ENCODE peak calls at places on chromosomes 13 and 19, in four cellular contexts. W is retinal pigment epithelial cell, R is fibroblast of lung, F is GM12865. C is an unnamed sample.

GRCh38 chr19:38399081-38399480 is 3.8 kb upstream of the FAM98C start:
- DNase-seq in W (no peak), R (no peak), F (no peak), C (no peak)

GRCh38 chr19:44988896-44989563 is 12.2 kb upstream of the RELB start:
- DNase-seq in W (no peak), R (peak), F (peak), C (peak)

GRCh38 chr13:33110713-33111413 is 94.6 kb downstream of the KL start:
- DNase-seq in W (no peak), R (peak), F (peak), C (no peak)

GRCh38 chr19:50745221-50745620 is 22.1 kb downstream of the CLEC11A start:
- DNase-seq in W (no peak), R (no peak), F (no peak), C (no peak)

GRCh38 chr19:36106991-36107390 is 4.0 kb upstream of the OVOL3 start:
- DNase-seq in W (no peak), R (no peak), F (no peak), C (no peak)

GRCh38 chr13:98290261-98290660 is 113.2 kb upstream of the RNF113B start:
- DNase-seq in W (no peak), R (no peak), F (no peak), C (no peak)

GRCh38 chr13:23384111-23384510 is 49.4 kb downstream of the SACS start:
- DNase-seq in W (no peak), R (no peak), F (peak), C (peak)

GRCh38 chr19:2087621-2088100 is 8.5 kb downstream of the MOB3A start:
- DNase-seq in W (no peak), R (no peak), F (peak), C (no peak)

GRCh38 chr19:2648099-2648498 is 54.4 kb downstream of the GNG7 start:
- DNase-seq in W (no peak), R (no peak), F (no peak), C (no peak)

GRCh38 chr19:3028305-3029069 is 593 bp downstream of the TLE2 start:
- DNase-seq in W (no peak), R (no peak), F (no peak), C (no peak)

GRCh38 chr13:21974741-21975140 is 303.9 kb downstream of the FGF9 start:
- DNase-seq in W (no peak), R (no peak), F (no peak), C (no peak)

GRCh38 chr19:17470204-17470841 is at the start of gene SLC27A1:
- DNase-seq in W (peak), R (peak), F (peak), C (peak)

GRCh38 chr19:14478113-14478545 is 3.0 kb upstream of the PTGER1 start:
- DNase-seq in W (no peak), R (no peak), F (no peak), C (no peak)

GRCh38 chr19:56217039-56217949 is 15.2 kb downstream of the ZSCAN5C start:
- DNase-seq in W (no peak), R (peak), F (no peak), C (peak)

GRCh38 chr19:11166281-11167142 is 10.9 kb upstream of the SPC24 start:
- DNase-seq in W (no peak), R (peak), F (no peak), C (no peak)

GRCh38 chr13:50732712-50733111 is 110.8 kb downstream of the DLEU7 start:
- DNase-seq in W (no peak), R (peak), F (no peak), C (peak)

GRCh38 chr19:44585371-44586141 is 27.8 kb upstream of the IGSF23 start:
- DNase-seq in W (no peak), R (peak), F (no peak), C (peak)

GRCh38 chr13:111404746-111405145 is 84.3 kb downstream of the TEX29 start:
- DNase-seq in W (no peak), R (no peak), F (no peak), C (no peak)

GRCh38 chr13:113670541-113670940 is 3.5 kb downstream of the GRK1 start:
- DNase-seq in W (no peak), R (no peak), F (no peak), C (no peak)

GRCh38 chr13:50320297-50320862 is 305.1 kb downstream of the KCNRG start:
- DNase-seq in W (peak), R (peak), F (no peak), C (peak)

GRCh38 chr19:36266375-36266961 is 51.6 kb downstream of the ZNF146 start:
- DNase-seq in W (no peak), R (no peak), F (no peak), C (no peak)

GRCh38 chr13:113211774-113212173 is 2.4 kb downstream of the CUL4A start:
- DNase-seq in W (no peak), R (no peak), F (no peak), C (no peak)

GRCh38 chr19:703651-704446 is 4.9 kb upstream of the PALM start:
- DNase-seq in W (no peak), R (peak), F (peak), C (peak)

GRCh38 chr13:27712421-27712820 is 79.9 kb upstream of the GSX1 start:
- DNase-seq in W (no peak), R (peak), F (no peak), C (peak)

GRCh38 chr13:112116187-112116950 is 49.4 kb downstream of the SOX1 start:
- DNase-seq in W (no peak), R (no peak), F (no peak), C (no peak)

GRCh38 chr13:105255472-105255871 is 1280.0 kb downstream of the EFNB2 start:
- DNase-seq in W (no peak), R (no peak), F (no peak), C (no peak)

GRCh38 chr13:95296326-95296939 is 4.8 kb downstream of the ABCC4 start:
- DNase-seq in W (no peak), R (no peak), F (peak), C (no peak)

DNA sequence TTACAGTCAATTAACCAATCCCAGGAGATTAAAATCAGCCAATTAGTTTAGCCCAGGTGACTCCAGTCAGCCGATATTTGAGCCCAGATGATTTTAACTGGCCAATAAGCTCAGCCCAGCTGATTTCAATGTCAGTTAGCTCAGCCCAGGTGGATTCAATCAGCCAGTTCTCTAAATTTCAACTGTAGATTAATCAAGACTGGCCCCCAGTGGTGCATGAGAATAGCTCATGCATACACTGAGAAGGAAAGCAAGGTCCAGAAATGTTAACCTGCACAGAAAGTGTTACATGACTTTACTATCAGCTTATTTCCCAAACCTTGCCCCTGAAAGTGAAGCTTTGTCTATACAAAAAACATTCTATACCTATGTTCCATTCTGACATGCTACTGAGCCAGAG is 55.4 kb upstream of the ZNF724 start:
- DNase-seq in W (no peak), R (no peak), F (no peak), C (no peak)
- TF ChIP-seq CTCF in W (no peak), R (no peak), F (no peak), C (no peak)

DNA sequence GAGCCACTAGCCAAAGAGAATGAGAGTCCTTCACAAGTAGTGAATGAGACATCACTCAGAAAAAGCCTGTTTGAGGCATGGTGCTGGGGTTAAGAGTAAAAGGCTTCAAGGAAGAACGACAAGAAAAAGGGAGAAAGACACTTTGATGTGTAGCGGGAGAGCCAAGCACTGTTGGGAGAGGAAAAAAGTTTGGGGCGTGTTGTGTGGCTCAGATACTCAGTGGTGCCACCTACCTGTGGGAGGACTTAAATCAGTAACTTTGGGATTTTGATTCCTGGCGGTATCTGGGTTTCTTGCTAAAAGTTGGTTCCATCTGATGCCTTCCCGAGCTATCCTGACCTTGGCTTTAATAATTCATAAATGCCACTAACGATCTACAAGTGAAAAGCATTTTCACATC is 12.3 kb downstream of the ELSPBP1 start:
- DNase-seq in W (no peak), R (no peak), F (peak), C (no peak)
- TF ChIP-seq CTCF in W (no peak), R (no peak), F (peak), C (peak)

GRCh38 chr13:53622431-53622830 is 593.8 kb downstream of the OLFM4 start:
- DNase-seq in W (no peak), R (no peak), F (no peak), C (no peak)
- TF ChIP-seq CTCF in W (no peak), R (no peak), F (no peak), C (no peak)

GRCh38 chr19:6769006-6769637 is 1.9 kb upstream of the SH2D3A start:
- DNase-seq in W (no peak), R (peak), F (peak), C (no peak)
- TF ChIP-seq CTCF in W (peak), R (peak), F (peak), C (peak)

GRCh38 chr19:16185925-16186234 is 670 bp downstream of the FAM32A start:
- DNase-seq in W (no peak), R (no peak), F (no peak), C (peak)
- TF ChIP-seq CTCF in W (no peak), R (peak), F (peak), C (peak)

GRCh38 chr19:5052945-5053485 is 84.1 kb downstream of the KDM4B start:
- DNase-seq in W (no peak), R (no peak), F (no peak), C (no peak)
- TF ChIP-seq CTCF in W (no peak), R (no peak), F (no peak), C (no peak)

DNA sequence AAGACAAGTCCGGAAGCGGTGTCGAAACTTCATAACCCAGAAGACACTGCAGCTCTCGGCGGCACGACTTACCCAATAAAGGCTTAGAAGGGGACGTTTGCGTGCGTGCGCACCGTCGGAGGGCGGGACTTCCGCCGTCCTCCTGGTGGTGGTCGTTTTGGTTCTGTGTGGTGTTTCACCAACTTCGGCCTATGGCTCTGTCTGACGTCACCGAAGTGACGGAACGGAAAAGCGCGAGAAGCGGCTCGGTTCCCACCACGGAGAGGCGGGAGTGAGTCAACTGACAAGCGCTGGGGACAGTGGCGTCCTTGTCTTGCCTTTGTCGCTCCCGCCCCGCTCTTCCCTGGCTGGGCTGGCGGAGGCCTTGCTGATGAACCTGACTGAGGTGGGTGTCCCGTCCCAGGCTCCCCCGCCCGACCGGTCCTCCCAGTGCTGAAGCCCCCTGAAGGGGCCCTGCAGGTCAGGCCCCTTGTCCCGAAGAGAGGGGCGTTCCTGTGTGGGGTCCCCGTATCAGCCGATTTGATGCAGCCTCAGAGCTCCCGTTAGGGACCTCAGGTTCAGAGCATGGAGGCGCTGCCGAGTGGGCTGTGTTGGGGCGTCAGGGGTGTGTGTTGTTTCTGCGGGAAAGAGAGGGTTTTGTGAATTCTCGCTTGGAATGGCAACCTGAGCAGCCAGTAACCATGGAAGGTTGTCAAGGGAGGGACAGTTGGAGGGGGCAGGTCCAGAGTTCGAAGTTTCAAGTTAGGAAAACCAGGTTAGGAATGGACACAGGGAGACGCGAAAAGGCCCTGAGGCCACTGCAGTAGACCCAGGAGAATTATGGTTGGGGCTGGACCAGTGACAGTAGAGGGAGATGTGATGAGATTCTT is at the start of gene ZNF548:
- DNase-seq in W (peak), R (peak), F (peak), C (peak)
- TF ChIP-seq CTCF in W (peak), R (peak), F (peak), C (peak)

DNA sequence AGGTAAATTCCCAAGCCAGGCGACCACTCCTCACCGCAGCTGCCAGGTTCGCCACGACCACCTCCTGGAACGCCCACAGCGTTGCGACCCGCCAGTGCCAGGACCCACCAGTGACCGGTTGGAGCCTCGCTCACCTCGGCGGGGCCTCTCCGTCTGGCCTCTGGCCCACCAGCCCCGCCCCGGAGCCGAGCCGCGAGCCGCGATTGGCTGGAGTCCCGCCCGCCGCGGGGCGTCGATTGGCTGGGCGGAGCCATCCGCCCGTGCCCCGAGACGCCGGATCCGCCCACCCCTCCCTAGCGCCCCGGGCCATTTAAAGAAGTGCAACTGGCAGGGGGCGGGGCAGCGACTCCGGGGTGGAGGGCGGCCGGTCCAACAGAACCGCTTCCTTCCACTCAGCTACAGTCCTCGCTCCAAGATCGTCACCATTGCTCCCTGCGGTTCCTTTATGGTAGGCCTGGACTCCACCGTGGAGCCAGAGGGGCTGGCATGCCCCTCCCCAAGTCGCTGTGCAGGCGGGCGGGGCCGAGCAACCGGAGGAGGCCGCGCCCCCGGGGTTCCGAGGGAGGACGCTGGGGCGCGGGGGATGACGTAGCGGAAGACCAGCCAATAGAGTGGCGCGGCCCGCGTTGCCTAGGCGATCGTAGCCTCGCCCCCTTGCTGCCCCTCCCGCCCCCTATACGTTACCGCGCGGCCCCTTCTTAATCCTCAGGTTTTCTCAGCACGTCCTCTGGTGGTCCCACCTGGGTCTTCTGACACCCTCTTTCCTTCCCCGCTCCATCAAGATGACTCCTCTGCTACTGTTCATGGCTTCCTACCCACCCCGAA is at the start of gene SERTAD3:
- DNase-seq in W (peak), R (peak), F (peak), C (peak)
- TF ChIP-seq CTCF in W (peak), R (peak), F (peak), C (peak)

GRCh38 chr13:26445092-26445491 is 112.4 kb upstream of the WASF3 start:
- DNase-seq in W (no peak), R (no peak), F (no peak), C (no peak)
- TF ChIP-seq CTCF in W (peak), R (no peak), F (no peak), C (no peak)

DNA sequence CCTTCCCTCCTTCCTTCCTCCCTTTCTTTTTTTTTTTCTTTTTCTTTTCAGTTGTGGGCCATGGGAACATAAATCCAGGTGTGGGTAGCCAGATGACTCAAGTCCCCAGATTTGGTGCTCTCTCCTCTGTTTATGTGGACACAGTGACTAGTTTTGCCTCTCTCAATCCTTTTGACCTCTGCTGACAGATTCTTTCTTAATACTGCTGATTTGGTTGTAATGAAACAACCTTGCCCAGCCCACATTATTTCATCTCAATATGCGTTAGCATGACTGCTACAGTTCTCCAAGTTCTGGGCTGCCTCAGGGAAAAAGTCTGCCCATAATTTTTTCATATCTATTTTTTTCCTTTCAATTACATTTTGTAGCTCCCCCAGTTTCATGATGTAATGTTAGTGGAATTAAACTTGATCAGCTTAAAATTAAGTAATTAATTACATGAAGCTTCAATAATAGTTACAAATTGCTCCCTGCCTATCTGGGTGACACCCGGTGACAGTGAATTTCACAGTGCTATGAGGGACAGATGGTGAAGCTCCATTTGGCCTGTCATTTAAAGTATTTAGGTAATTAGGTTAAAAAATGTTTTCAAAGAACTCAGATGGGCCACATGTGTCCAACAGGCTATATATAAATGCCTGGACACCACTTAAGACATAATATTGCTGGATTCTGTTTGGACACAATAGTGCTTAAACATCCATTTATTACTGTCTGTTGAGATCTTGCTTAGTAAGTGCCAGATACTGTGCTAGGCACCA is 118.8 kb upstream of the FRY start:
- DNase-seq in W (no peak), R (no peak), F (no peak), C (no peak)
- TF ChIP-seq CTCF in W (no peak), R (no peak), F (no peak), C (no peak)

C was measured in brain microvascular endothelial cell.